ENCODE peak calls at places on chromosomes 16 and 17, in nine cellular contexts. One of them, this sample, is unnamed.
A peak's percentile ranks its signal among the peaks of the same experiment; 100 is the strongest.

GRCh38 chr16:66926171-66926570 is 836 bp upstream of the RRAD start:
- DNase-seq in GM13977: no peak
- DNase-seq in dorsolateral prefrontal cortex: peak; percentile 41
- DNase-seq in Peyer's patch: no peak
- DNase-seq in BJ: no peak
- DNase-seq in fibroblast of villous mesenchyme: no peak
- DNase-seq in CD8-positive, alpha-beta T cell: no peak
- DNase-seq in colonic mucosa: no peak
- DNase-seq in lower leg skin: no peak
- DNase-seq in this sample: no peak

GRCh38 chr16:83653785-83654184 is 154.0 kb upstream of the HSBP1 start:
- DNase-seq in dorsolateral prefrontal cortex: no peak
- DNase-seq in fibroblast of villous mesenchyme: peak; percentile 26
- DNase-seq in CD8-positive, alpha-beta T cell: no peak
- DNase-seq in Peyer's patch: no peak
- DNase-seq in GM13977: no peak
- DNase-seq in colonic mucosa: no peak
- DNase-seq in lower leg skin: no peak
- DNase-seq in BJ: no peak
- DNase-seq in this sample: no peak

GRCh38 chr17:75047398-75048098 is 523 bp downstream of the KCTD2 start:
- DNase-seq in Peyer's patch: peak; percentile 73
- DNase-seq in colonic mucosa: peak; percentile 50
- DNase-seq in fibroblast of villous mesenchyme: no peak
- DNase-seq in CD8-positive, alpha-beta T cell: peak; percentile 57
- DNase-seq in GM13977: no peak
- DNase-seq in lower leg skin: peak; percentile 33
- DNase-seq in BJ: no peak
- DNase-seq in dorsolateral prefrontal cortex: no peak
- DNase-seq in this sample: no peak

GRCh38 chr17:77690271-77691161 is 268.0 kb upstream of the TNRC6C start:
- DNase-seq in colonic mucosa: no peak
- DNase-seq in Peyer's patch: no peak
- DNase-seq in fibroblast of villous mesenchyme: peak; percentile 1
- DNase-seq in GM13977: peak; percentile 28
- DNase-seq in BJ: no peak
- DNase-seq in dorsolateral prefrontal cortex: no peak
- DNase-seq in lower leg skin: no peak
- DNase-seq in CD8-positive, alpha-beta T cell: peak; percentile 53
- DNase-seq in this sample: no peak

GRCh38 chr17:72467841-72468653 is 347.2 kb downstream of the SOX9 start:
- DNase-seq in Peyer's patch: peak; percentile 84
- DNase-seq in fibroblast of villous mesenchyme: peak; percentile 72
- DNase-seq in BJ: peak; percentile 64
- DNase-seq in dorsolateral prefrontal cortex: no peak
- DNase-seq in lower leg skin: peak; percentile 39
- DNase-seq in GM13977: no peak
- DNase-seq in colonic mucosa: peak; percentile 88
- DNase-seq in CD8-positive, alpha-beta T cell: no peak
- DNase-seq in this sample: peak; percentile 79

GRCh38 chr17:4329838-4330237 is 36.6 kb downstream of the UBE2G1 start:
- DNase-seq in CD8-positive, alpha-beta T cell: no peak
- DNase-seq in colonic mucosa: no peak
- DNase-seq in dorsolateral prefrontal cortex: no peak
- DNase-seq in BJ: peak; percentile 76
- DNase-seq in GM13977: no peak
- DNase-seq in lower leg skin: no peak
- DNase-seq in fibroblast of villous mesenchyme: peak; percentile 96
- DNase-seq in Peyer's patch: no peak
- DNase-seq in this sample: no peak

GRCh38 chr16:47037746-47038458 is 64.4 kb upstream of the DNAJA2 start:
- DNase-seq in fibroblast of villous mesenchyme: peak; percentile 76
- DNase-seq in CD8-positive, alpha-beta T cell: peak; percentile 95
- DNase-seq in BJ: peak; percentile 10
- DNase-seq in Peyer's patch: peak; percentile 94
- DNase-seq in GM13977: peak; percentile 94
- DNase-seq in colonic mucosa: peak; percentile 94
- DNase-seq in dorsolateral prefrontal cortex: peak; percentile 84
- DNase-seq in lower leg skin: peak; percentile 79
- DNase-seq in this sample: peak; percentile 30

GRCh38 chr16:10188236-10188635 is 6.0 kb upstream of the GRIN2A start:
- DNase-seq in dorsolateral prefrontal cortex: no peak
- DNase-seq in fibroblast of villous mesenchyme: no peak
- DNase-seq in BJ: no peak
- DNase-seq in GM13977: no peak
- DNase-seq in CD8-positive, alpha-beta T cell: no peak
- DNase-seq in colonic mucosa: no peak
- DNase-seq in Peyer's patch: no peak
- DNase-seq in lower leg skin: no peak
- DNase-seq in this sample: no peak

GRCh38 chr17:68790481-68790880 is 164.7 kb downstream of the ABCA8 start:
- DNase-seq in Peyer's patch: no peak
- DNase-seq in BJ: no peak
- DNase-seq in GM13977: no peak
- DNase-seq in CD8-positive, alpha-beta T cell: no peak
- DNase-seq in colonic mucosa: no peak
- DNase-seq in dorsolateral prefrontal cortex: no peak
- DNase-seq in lower leg skin: no peak
- DNase-seq in fibroblast of villous mesenchyme: no peak
- DNase-seq in this sample: no peak

GRCh38 chr17:68792042-68792685 is 163.0 kb downstream of the ABCA8 start:
- DNase-seq in lower leg skin: no peak
- DNase-seq in colonic mucosa: no peak
- DNase-seq in Peyer's patch: no peak
- DNase-seq in fibroblast of villous mesenchyme: peak; percentile 82
- DNase-seq in BJ: no peak
- DNase-seq in CD8-positive, alpha-beta T cell: no peak
- DNase-seq in dorsolateral prefrontal cortex: no peak
- DNase-seq in GM13977: no peak
- DNase-seq in this sample: peak; percentile 54

GRCh38 chr17:68790931-68791330 is 164.3 kb downstream of the ABCA8 start:
- DNase-seq in fibroblast of villous mesenchyme: no peak
- DNase-seq in lower leg skin: no peak
- DNase-seq in CD8-positive, alpha-beta T cell: no peak
- DNase-seq in dorsolateral prefrontal cortex: no peak
- DNase-seq in BJ: no peak
- DNase-seq in GM13977: no peak
- DNase-seq in colonic mucosa: peak; percentile 22
- DNase-seq in Peyer's patch: no peak
- DNase-seq in this sample: no peak

GRCh38 chr17:68792873-68793272 is 162.3 kb downstream of the ABCA8 start:
- DNase-seq in lower leg skin: no peak
- DNase-seq in colonic mucosa: no peak
- DNase-seq in fibroblast of villous mesenchyme: no peak
- DNase-seq in CD8-positive, alpha-beta T cell: no peak
- DNase-seq in dorsolateral prefrontal cortex: no peak
- DNase-seq in Peyer's patch: no peak
- DNase-seq in BJ: no peak
- DNase-seq in GM13977: no peak
- DNase-seq in this sample: no peak

DNA sequence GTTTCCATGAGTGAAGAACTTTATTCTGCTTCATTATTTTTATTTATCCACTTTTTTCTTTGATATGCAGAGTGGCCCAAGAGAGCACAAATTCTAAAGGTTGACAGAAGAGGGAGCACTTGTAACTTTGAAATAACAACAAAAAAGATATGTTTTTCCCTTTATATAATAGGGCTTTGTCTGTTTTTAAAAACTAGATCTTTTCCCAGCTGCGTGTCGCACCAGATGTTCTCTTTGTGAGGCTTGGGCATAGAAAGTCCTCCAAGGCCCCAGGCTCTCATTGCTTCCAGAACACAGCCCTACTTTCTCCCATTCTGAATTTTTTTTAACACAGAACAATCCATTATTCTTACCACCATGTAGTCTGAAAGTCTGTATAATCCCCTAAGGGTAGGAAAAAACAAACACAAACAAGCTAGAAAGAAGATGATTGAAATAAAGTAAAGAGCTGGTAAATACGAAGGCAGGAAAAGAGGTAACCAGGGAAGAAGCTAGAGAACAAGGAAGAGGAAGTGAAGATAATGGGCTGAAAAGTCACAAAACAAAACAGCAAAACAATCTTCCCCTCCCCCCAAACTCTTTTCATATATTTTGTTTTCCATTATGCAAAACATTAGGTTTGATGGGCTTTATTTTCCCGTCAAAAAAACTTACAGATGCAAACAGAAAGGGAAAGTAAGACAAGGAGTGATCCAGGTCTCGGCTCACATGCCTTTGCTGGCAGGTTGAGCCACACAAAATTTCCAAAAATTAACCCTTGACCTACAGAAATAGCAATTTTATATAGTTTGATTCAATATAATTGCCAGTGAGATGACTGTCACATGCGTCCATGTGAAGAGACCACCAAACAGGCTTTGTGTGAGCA is 160.3 kb downstream of the ABCA8 start:
- DNase-seq in lower leg skin: no peak
- DNase-seq in BJ: no peak
- DNase-seq in colonic mucosa: no peak
- DNase-seq in CD8-positive, alpha-beta T cell: no peak
- DNase-seq in Peyer's patch: no peak
- DNase-seq in fibroblast of villous mesenchyme: peak; percentile 75
- DNase-seq in dorsolateral prefrontal cortex: peak; percentile 79
- DNase-seq in GM13977: no peak
- DNase-seq in this sample: peak; percentile 53
- TF ChIP-seq CTCF in lower leg skin: no peak
- TF ChIP-seq CTCF in BJ: peak; percentile 49
- TF ChIP-seq CTCF in colonic mucosa: no peak
- TF ChIP-seq CTCF in CD8-positive, alpha-beta T cell: no peak
- TF ChIP-seq CTCF in Peyer's patch: no peak
- TF ChIP-seq CTCF in fibroblast of villous mesenchyme: peak; percentile 47
- TF ChIP-seq CTCF in dorsolateral prefrontal cortex: peak; percentile 63
- TF ChIP-seq CTCF in GM13977: peak; percentile 50
- TF ChIP-seq CTCF in this sample: peak; percentile 51

GRCh38 chr17:82698974-82699442 is 510 bp upstream of the RAB40B start:
- DNase-seq in Peyer's patch: no peak
- DNase-seq in CD8-positive, alpha-beta T cell: no peak
- DNase-seq in fibroblast of villous mesenchyme: peak; percentile 7
- DNase-seq in GM13977: no peak
- DNase-seq in dorsolateral prefrontal cortex: no peak
- DNase-seq in lower leg skin: no peak
- DNase-seq in BJ: no peak
- DNase-seq in colonic mucosa: no peak
- DNase-seq in this sample: no peak

GRCh38 chr17:82698065-82698973 is at the start of gene RAB40B:
- DNase-seq in colonic mucosa: peak; percentile 99
- DNase-seq in fibroblast of villous mesenchyme: peak; percentile 99
- DNase-seq in Peyer's patch: peak; percentile 99
- DNase-seq in GM13977: peak; percentile 100
- DNase-seq in dorsolateral prefrontal cortex: peak; percentile 100
- DNase-seq in CD8-positive, alpha-beta T cell: peak; percentile 99
- DNase-seq in lower leg skin: peak; percentile 99
- DNase-seq in BJ: peak; percentile 90
- DNase-seq in this sample: peak; percentile 97

GRCh38 chr17:82696259-82696658 is 2.2 kb downstream of the RAB40B start:
- DNase-seq in dorsolateral prefrontal cortex: no peak
- DNase-seq in BJ: no peak
- DNase-seq in lower leg skin: no peak
- DNase-seq in Peyer's patch: no peak
- DNase-seq in colonic mucosa: no peak
- DNase-seq in CD8-positive, alpha-beta T cell: no peak
- DNase-seq in GM13977: no peak
- DNase-seq in fibroblast of villous mesenchyme: no peak
- DNase-seq in this sample: no peak

GRCh38 chr17:82697808-82698064 is 762 bp downstream of the RAB40B start:
- DNase-seq in fibroblast of villous mesenchyme: no peak
- DNase-seq in lower leg skin: no peak
- DNase-seq in dorsolateral prefrontal cortex: no peak
- DNase-seq in Peyer's patch: no peak
- DNase-seq in CD8-positive, alpha-beta T cell: no peak
- DNase-seq in BJ: no peak
- DNase-seq in colonic mucosa: no peak
- DNase-seq in GM13977: no peak
- DNase-seq in this sample: no peak

DNA sequence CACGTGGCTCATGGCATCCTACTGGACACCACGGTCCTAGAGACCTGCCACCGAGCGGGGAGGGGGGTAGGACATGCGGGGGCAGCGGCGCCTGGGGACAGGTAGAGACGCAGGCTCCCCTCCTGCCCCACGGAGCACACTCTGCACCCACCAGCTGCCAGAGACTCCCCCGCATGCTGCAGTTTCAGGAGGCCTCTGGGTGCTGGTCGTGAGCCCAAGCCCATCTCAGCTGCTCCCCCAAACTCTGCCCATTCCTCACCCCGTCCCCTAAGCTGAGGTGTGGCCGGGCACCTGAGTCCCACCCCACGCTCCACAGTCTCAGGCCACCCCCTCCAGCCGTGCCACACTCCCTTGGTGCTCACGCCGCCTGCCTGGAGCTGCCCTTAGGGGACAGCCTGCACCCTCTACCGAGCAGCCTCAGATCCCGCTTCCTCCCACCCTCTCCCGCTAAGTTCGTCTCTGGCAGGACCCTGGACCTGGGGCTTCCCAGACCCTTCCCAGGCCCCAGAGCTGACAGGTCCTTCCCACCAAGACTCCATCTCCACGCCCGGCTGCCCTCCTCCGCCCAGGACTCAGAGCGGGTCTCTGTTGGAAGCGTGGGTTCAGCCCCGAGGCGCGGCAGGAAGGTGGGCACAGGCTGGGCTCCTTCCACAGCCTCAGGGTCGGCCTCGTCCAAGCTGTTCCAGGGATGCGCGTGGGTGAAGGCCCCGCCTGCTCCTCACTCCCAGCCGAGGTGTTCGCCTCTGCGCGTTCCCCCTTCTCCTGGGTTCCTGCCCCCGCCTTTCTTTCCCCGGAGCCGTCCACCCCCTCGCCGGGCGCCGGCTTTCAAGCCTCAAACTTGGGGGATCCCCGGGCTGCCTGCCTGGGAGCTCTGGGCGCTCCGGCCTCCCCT is 1.3 kb downstream of the RAB40B start:
- DNase-seq in BJ: no peak
- DNase-seq in GM13977: peak; percentile 54
- DNase-seq in Peyer's patch: no peak
- DNase-seq in lower leg skin: no peak
- DNase-seq in dorsolateral prefrontal cortex: peak; percentile 56
- DNase-seq in colonic mucosa: no peak
- DNase-seq in CD8-positive, alpha-beta T cell: no peak
- DNase-seq in fibroblast of villous mesenchyme: peak; percentile 9
- DNase-seq in this sample: no peak
- TF ChIP-seq CTCF in BJ: no peak
- TF ChIP-seq CTCF in GM13977: no peak
- TF ChIP-seq CTCF in Peyer's patch: no peak
- TF ChIP-seq CTCF in lower leg skin: no peak
- TF ChIP-seq CTCF in dorsolateral prefrontal cortex: no peak
- TF ChIP-seq CTCF in colonic mucosa: no peak
- TF ChIP-seq CTCF in CD8-positive, alpha-beta T cell: no peak
- TF ChIP-seq CTCF in fibroblast of villous mesenchyme: no peak
- TF ChIP-seq CTCF in this sample: no peak

GRCh38 chr16:57194512-57194911 is 8.4 kb downstream of the RSPRY1 start:
- DNase-seq in Peyer's patch: no peak
- DNase-seq in dorsolateral prefrontal cortex: no peak
- DNase-seq in CD8-positive, alpha-beta T cell: no peak
- DNase-seq in fibroblast of villous mesenchyme: peak; percentile 94
- DNase-seq in BJ: peak; percentile 82
- DNase-seq in GM13977: no peak
- DNase-seq in colonic mucosa: no peak
- DNase-seq in lower leg skin: no peak
- DNase-seq in this sample: peak; percentile 52

GRCh38 chr16:57190136-57190535 is 4.0 kb downstream of the RSPRY1 start:
- DNase-seq in BJ: no peak
- DNase-seq in dorsolateral prefrontal cortex: no peak
- DNase-seq in Peyer's patch: no peak
- DNase-seq in CD8-positive, alpha-beta T cell: no peak
- DNase-seq in fibroblast of villous mesenchyme: no peak
- DNase-seq in lower leg skin: no peak
- DNase-seq in GM13977: no peak
- DNase-seq in colonic mucosa: no peak
- DNase-seq in this sample: no peak

GRCh38 chr16:57191056-57191536 is 5.0 kb downstream of the RSPRY1 start:
- DNase-seq in fibroblast of villous mesenchyme: peak; percentile 72
- DNase-seq in dorsolateral prefrontal cortex: no peak
- DNase-seq in lower leg skin: no peak
- DNase-seq in GM13977: no peak
- DNase-seq in CD8-positive, alpha-beta T cell: no peak
- DNase-seq in Peyer's patch: no peak
- DNase-seq in colonic mucosa: no peak
- DNase-seq in BJ: peak; percentile 44
- DNase-seq in this sample: no peak

GRCh38 chr16:57192720-57193486 is 6.8 kb downstream of the RSPRY1 start:
- DNase-seq in GM13977: peak; percentile 44
- DNase-seq in BJ: no peak
- DNase-seq in fibroblast of villous mesenchyme: peak; percentile 85
- DNase-seq in lower leg skin: no peak
- DNase-seq in dorsolateral prefrontal cortex: no peak
- DNase-seq in CD8-positive, alpha-beta T cell: no peak
- DNase-seq in Peyer's patch: no peak
- DNase-seq in colonic mucosa: no peak
- DNase-seq in this sample: no peak

GRCh38 chr16:57192146-57192545 is 6.0 kb downstream of the RSPRY1 start:
- DNase-seq in colonic mucosa: no peak
- DNase-seq in GM13977: no peak
- DNase-seq in fibroblast of villous mesenchyme: no peak
- DNase-seq in lower leg skin: no peak
- DNase-seq in BJ: no peak
- DNase-seq in CD8-positive, alpha-beta T cell: no peak
- DNase-seq in dorsolateral prefrontal cortex: no peak
- DNase-seq in Peyer's patch: no peak
- DNase-seq in this sample: no peak
- TF ChIP-seq CTCF in colonic mucosa: no peak
- TF ChIP-seq CTCF in GM13977: no peak
- TF ChIP-seq CTCF in fibroblast of villous mesenchyme: no peak
- TF ChIP-seq CTCF in lower leg skin: no peak
- TF ChIP-seq CTCF in BJ: no peak
- TF ChIP-seq CTCF in CD8-positive, alpha-beta T cell: no peak
- TF ChIP-seq CTCF in dorsolateral prefrontal cortex: no peak
- TF ChIP-seq CTCF in Peyer's patch: no peak
- TF ChIP-seq CTCF in this sample: no peak

GRCh38 chr16:17367932-17368331 is 102.8 kb downstream of the XYLT1 start:
- DNase-seq in Peyer's patch: no peak
- DNase-seq in fibroblast of villous mesenchyme: peak; percentile 26
- DNase-seq in BJ: no peak
- DNase-seq in lower leg skin: no peak
- DNase-seq in CD8-positive, alpha-beta T cell: no peak
- DNase-seq in colonic mucosa: no peak
- DNase-seq in GM13977: no peak
- DNase-seq in dorsolateral prefrontal cortex: no peak
- DNase-seq in this sample: no peak
- TF ChIP-seq CTCF in Peyer's patch: peak; percentile 18
- TF ChIP-seq CTCF in fibroblast of villous mesenchyme: peak; percentile 11
- TF ChIP-seq CTCF in BJ: no peak
- TF ChIP-seq CTCF in lower leg skin: no peak
- TF ChIP-seq CTCF in CD8-positive, alpha-beta T cell: no peak
- TF ChIP-seq CTCF in colonic mucosa: no peak
- TF ChIP-seq CTCF in GM13977: no peak
- TF ChIP-seq CTCF in dorsolateral prefrontal cortex: no peak
- TF ChIP-seq CTCF in this sample: no peak

This sample was measured in AG09319.